ENCODE peak calls at places on chromosomes 2 and 18, in six cellular contexts. W is bronchial epithelial cell, B is fibroblast of pulmonary artery, A is psoas muscle, X is fibroblast of mammary gland, N is endodermal cell. C is an unnamed sample.

GRCh38 chr2:72744049-72744448 is 81.8 kb downstream of the EXOC6B start:
- DNase-seq in W (peak; percentile 85), B (peak; percentile 73), A (no peak), X (peak; percentile 66), N (no peak), C (peak; percentile 14)

GRCh38 chr2:231364961-231365810 is 30.3 kb upstream of the B3GNT7 start:
- DNase-seq in W (peak; percentile 91), B (peak; percentile 79), A (no peak), X (peak; percentile 26), N (no peak), C (peak; percentile 18)

GRCh38 chr2:176680916-176681315 is 411.7 kb downstream of the MTX2 start:
- DNase-seq in W (peak; percentile 47), B (peak; percentile 7), A (no peak), X (peak; percentile 77), N (no peak), C (peak; percentile 16)

GRCh38 chr2:30492185-30492584 is 45.1 kb downstream of the LCLAT1 start:
- DNase-seq in W (no peak), B (no peak), A (no peak), X (no peak), N (no peak), C (no peak)

GRCh38 chr2:200619275-200619674 is 33.5 kb downstream of the AOX1 start:
- DNase-seq in W (peak; percentile 64), B (no peak), A (no peak), X (peak; percentile 30), N (no peak), C (no peak)

GRCh38 chr18:80244956-80245730 is 2.2 kb downstream of the PARD6G start:
- DNase-seq in W (no peak), B (no peak), A (no peak), X (no peak), N (peak; percentile 42), C (no peak)

GRCh38 chr2:159744363-159744762 is 32.1 kb downstream of the MARCHF7 start:
- DNase-seq in W (no peak), B (peak; percentile 86), A (no peak), X (no peak), N (no peak), C (no peak)

GRCh38 chr2:9074930-9075329 is 71.4 kb upstream of the MBOAT2 start:
- DNase-seq in W (peak; percentile 51), B (no peak), A (no peak), X (no peak), N (peak; percentile 80), C (no peak)

GRCh38 chr2:234747833-234748559 is 203.8 kb upstream of the SH3BP4 start:
- DNase-seq in W (no peak), B (peak; percentile 20), A (no peak), X (peak; percentile 58), N (no peak), C (no peak)

GRCh38 chr2:158034198-158034831 is 67.4 kb upstream of the UPP2 start:
- DNase-seq in W (peak; percentile 70), B (peak; percentile 66), A (no peak), X (peak; percentile 69), N (peak; percentile 86), C (peak; percentile 27)
- TF ChIP-seq CTCF in W (peak; percentile 70), B (peak; percentile 49), A (peak; percentile 37), X (peak; percentile 53), N (peak; percentile 82), C (peak; percentile 73)

DNA sequence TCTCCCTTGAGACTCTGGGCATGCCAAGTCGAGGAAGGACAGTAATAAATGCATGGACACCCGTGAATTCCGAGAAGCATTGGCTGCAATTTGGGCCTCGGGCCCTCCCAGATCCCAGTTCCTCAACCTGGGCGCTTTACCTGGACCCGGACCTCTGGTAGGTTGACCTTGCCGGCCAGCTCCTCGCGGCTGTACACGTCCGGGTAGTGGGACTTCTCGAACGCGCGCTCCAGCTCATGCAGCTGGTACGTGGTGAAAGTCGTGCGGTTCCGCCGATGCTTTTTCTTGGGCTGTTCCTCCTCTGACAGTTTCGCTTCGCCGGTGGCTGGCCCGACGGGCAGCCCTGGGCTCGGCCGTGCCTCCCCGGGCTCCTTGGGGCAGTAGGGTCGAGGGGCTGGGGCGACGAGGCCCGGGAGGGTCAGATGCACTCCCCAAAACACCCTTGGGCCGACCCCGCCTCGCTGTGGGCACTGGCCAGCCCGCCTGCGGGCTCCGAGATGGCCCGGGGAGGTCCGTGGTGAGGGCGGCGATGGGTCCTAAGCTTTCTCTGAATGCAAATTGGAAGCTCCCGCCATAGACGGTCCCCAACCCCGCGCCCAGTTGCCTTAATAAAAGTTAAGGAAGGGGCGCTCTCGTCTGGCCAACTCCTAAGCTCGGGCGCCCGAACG is 899 bp downstream of the RAX start:
- DNase-seq in W (no peak), B (no peak), A (no peak), X (no peak), N (peak; percentile 73), C (no peak)
- H3K4me3 ChIP-seq in W (no peak overlapping the region), B (peak overlapping the region; percentile 7), A (peak overlapping the region; percentile 46), X (no peak overlapping the region), N (no peak overlapping the region), C (peak overlapping the region; percentile 4)

DNA sequence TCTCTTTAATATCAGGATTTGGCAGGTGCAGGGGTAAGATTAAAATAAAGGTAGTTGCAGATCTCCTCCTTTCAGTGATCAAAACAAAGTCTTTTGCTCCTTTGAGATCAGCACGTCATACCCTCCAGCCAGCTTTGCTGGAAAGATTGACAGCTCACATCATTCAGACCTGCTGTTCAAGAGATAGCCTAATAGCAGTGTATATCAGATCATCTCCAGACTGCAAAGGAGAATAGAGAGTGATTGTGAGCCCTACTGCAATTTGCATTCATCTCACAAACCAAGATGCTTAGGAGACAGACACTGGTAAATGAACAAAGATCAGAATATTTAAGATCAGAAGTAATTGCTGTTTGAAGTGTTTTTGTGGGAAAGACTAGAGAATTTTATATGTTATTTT is 135.8 kb upstream of the DSEL start:
- DNase-seq in W (no peak), B (no peak), A (no peak), X (no peak), N (no peak), C (no peak)
- TF ChIP-seq CTCF in W (no peak), B (no peak), A (no peak), X (no peak), N (no peak), C (no peak)

GRCh38 chr2:12934181-12934756 is 217.5 kb downstream of the TRIB2 start:
- DNase-seq in W (no peak), B (no peak), A (no peak), X (no peak), N (no peak), C (no peak)
- H3K4me3 ChIP-seq in W (no peak overlapping the region), B (no peak overlapping the region), A (no peak overlapping the region), X (no peak overlapping the region), N (no peak overlapping the region), C (no peak overlapping the region)

DNA sequence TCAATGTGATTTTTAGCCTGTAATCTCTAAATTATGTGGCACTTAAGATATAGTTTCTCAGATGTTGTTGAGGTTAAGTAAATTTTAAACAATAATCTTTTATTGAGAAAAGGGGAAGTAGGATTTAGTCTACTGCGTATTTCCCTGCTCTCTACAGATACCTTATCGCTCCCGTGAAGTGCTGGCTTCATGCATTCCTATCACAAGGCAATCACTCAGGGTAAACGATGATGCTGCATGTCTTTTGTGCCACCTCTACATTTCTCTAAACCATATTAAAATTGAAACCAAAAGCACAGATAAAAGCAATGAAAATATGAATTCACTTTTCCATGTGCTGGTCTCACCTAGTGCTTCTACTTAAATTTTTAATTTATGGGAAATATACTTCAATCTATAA is 14.4 kb upstream of the RPE start:
- DNase-seq in W (no peak), B (no peak), A (no peak), X (no peak), N (no peak), C (no peak)
- TF ChIP-seq CTCF in W (no peak), B (no peak), A (no peak), X (no peak), N (no peak), C (no peak)

GRCh38 chr2:106280653-106281202 is 86.6 kb upstream of the UXS1 start:
- DNase-seq in W (no peak), B (no peak), A (no peak), X (no peak), N (no peak), C (no peak)

GRCh38 chr2:106284691-106285202 is 90.6 kb upstream of the UXS1 start:
- DNase-seq in W (no peak), B (no peak), A (no peak), X (no peak), N (no peak), C (no peak)

GRCh38 chr2:106285237-106285829 is 91.2 kb upstream of the UXS1 start:
- DNase-seq in W (no peak), B (no peak), A (no peak), X (no peak), N (no peak), C (no peak)

GRCh38 chr2:106284255-106284654 is 90.2 kb upstream of the UXS1 start:
- DNase-seq in W (no peak), B (no peak), A (no peak), X (no peak), N (peak; percentile 38), C (no peak)

GRCh38 chr2:106282816-106283215 is 88.7 kb upstream of the UXS1 start:
- DNase-seq in W (no peak), B (no peak), A (no peak), X (no peak), N (no peak), C (no peak)
- H3K4me3 ChIP-seq in W (no peak overlapping the region), B (no peak overlapping the region), A (no peak overlapping the region), X (no peak overlapping the region), N (no peak overlapping the region), C (no peak overlapping the region)

GRCh38 chr18:12478269-12479057 is 70.7 kb downstream of the PRELID3A start:
- DNase-seq in W (no peak), B (no peak), A (no peak), X (no peak), N (no peak), C (no peak)
- TF ChIP-seq CTCF in W (no peak), B (peak; percentile 7), A (no peak), X (peak; percentile 14), N (peak; percentile 56), C (no peak)

GRCh38 chr2:187549951-187550555 is 4.2 kb downstream of the TFPI start:
- DNase-seq in W (no peak), B (no peak), A (no peak), X (no peak), N (no peak), C (no peak)

GRCh38 chr2:187548658-187549057 is 5.6 kb downstream of the TFPI start:
- DNase-seq in W (no peak), B (no peak), A (no peak), X (no peak), N (no peak), C (no peak)

GRCh38 chr2:187550797-187551306 is 3.4 kb downstream of the TFPI start:
- DNase-seq in W (no peak), B (no peak), A (no peak), X (no peak), N (no peak), C (no peak)

GRCh38 chr2:187547353-187547979 is 6.8 kb downstream of the TFPI start:
- DNase-seq in W (peak; percentile 93), B (peak; percentile 96), A (peak; percentile 44), X (peak; percentile 98), N (peak; percentile 70), C (peak; percentile 67)

GRCh38 chr2:187549193-187549592 is 5.0 kb downstream of the TFPI start:
- DNase-seq in W (no peak), B (no peak), A (no peak), X (no peak), N (no peak), C (no peak)
- H3K4me3 ChIP-seq in W (no peak overlapping the region), B (peak overlapping the region; percentile 72), A (peak overlapping the region; percentile 72), X (no peak overlapping the region), N (no peak overlapping the region), C (no peak overlapping the region)